ENCODE peak calls at places on chromosomes 3 and 15, in ten cellular contexts. G is AG04450; W is amygdala; M is foreskin fibroblast; N is EL; P is fibroblast of pulmonary artery; J is activated naive CD8-positive, alpha-beta T cell treated with anti-CD3 and anti-CD28 coated beads, Interleukin-2, amount 50 U/mL, for 24 hours; K is DMS 273 treated with DMSO at 0.1 percent for 48 hours; A is NCI-H1105 treated with DMSO at 0.1 percent for 48 hours; Q is coronary artery. Z is an unnamed sample.

GRCh38 chr15:64478863-64479262 is 18.5 kb downstream of the ZNF609 start:
- DNase-seq in G (peak; percentile 52), W (no peak), M (no peak), N (no peak), P (peak; percentile 24), J (no peak), K (no peak), A (no peak), Q (no peak), Z (no peak)

GRCh38 chr3:151538706-151539403 is 78.0 kb upstream of the IGSF10 start:
- DNase-seq in G (no peak), W (no peak), M (peak; percentile 78), N (no peak), P (no peak), J (no peak), K (peak; percentile 97), A (no peak), Q (no peak), Z (no peak)

GRCh38 chr3:133157716-133158115 is 119.5 kb downstream of the TMEM108 start:
- DNase-seq in G (no peak), W (no peak), M (no peak), N (no peak), P (no peak), J (no peak), K (no peak), A (no peak), Q (no peak), Z (no peak)

GRCh38 chr15:90451215-90451850 is 63.3 kb downstream of the IQGAP1 start:
- DNase-seq in G (no peak), W (no peak), M (peak; percentile 86), N (peak; percentile 72), P (no peak), J (no peak), K (peak; percentile 21), A (peak; percentile 17), Q (no peak), Z (no peak)

GRCh38 chr3:182268711-182269110 is 524.6 kb upstream of the ATP11B start:
- DNase-seq in G (no peak), W (no peak), M (no peak), N (no peak), P (no peak), J (no peak), K (no peak), A (no peak), Q (no peak), Z (no peak)

GRCh38 chr3:138474163-138474562 is 39.7 kb downstream of the ESYT3 start:
- DNase-seq in G (no peak), W (no peak), M (no peak), N (no peak), P (no peak), J (no peak), K (no peak), A (peak; percentile 38), Q (no peak), Z (no peak)

GRCh38 chr3:27625848-27626247 is 96.3 kb downstream of the EOMES start:
- DNase-seq in G (no peak), W (no peak), M (peak; percentile 44), N (no peak), P (no peak), J (no peak), K (no peak), A (no peak), Q (peak; percentile 36), Z (no peak)

GRCh38 chr15:79004336-79004735 is 59.5 kb upstream of the CTSH start:
- DNase-seq in G (peak; percentile 56), W (no peak), M (peak; percentile 68), N (peak; percentile 93), P (peak; percentile 64), J (peak; percentile 20), K (no peak), A (no peak), Q (no peak), Z (no peak)

GRCh38 chr3:52072020-52072419 is 15.6 kb upstream of the DUSP7 start:
- DNase-seq in G (no peak), W (no peak), M (no peak), N (no peak), P (no peak), J (no peak), K (no peak), A (no peak), Q (no peak), Z (no peak)

GRCh38 chr15:62165793-62166380 is 802 bp upstream of the C2CD4B start:
- DNase-seq in G (no peak), W (no peak), M (no peak), N (no peak), P (peak; percentile 58), J (no peak), K (no peak), A (no peak), Q (no peak), Z (no peak)

GRCh38 chr15:26967719-26968269 is 3.2 kb upstream of the GABRG3 start:
- DNase-seq in G (no peak), W (peak; percentile 48), M (no peak), N (no peak), P (no peak), J (no peak), K (peak; percentile 18), A (no peak), Q (no peak), Z (no peak)

GRCh38 chr3:65946438-65946837 is 92.3 kb downstream of the MAGI1 start:
- DNase-seq in G (no peak), W (no peak), M (peak; percentile 42), N (no peak), P (peak; percentile 67), J (no peak), K (no peak), A (no peak), Q (no peak), Z (no peak)

GRCh38 chr3:191051037-191051436 is 148.0 kb upstream of the OSTN start:
- DNase-seq in G (no peak), W (no peak), M (peak; percentile 28), N (peak; percentile 33), P (peak; percentile 49), J (no peak), K (no peak), A (peak; percentile 64), Q (no peak), Z (no peak)

GRCh38 chr15:26157081-26157480 is 294.0 kb upstream of the ATP10A start:
- DNase-seq in G (no peak), W (no peak), M (no peak), N (no peak), P (no peak), J (no peak), K (no peak), A (peak; percentile 91), Q (no peak), Z (peak; percentile 22)

GRCh38 chr15:85462029-85462428 is 81.6 kb downstream of the AKAP13 start:
- DNase-seq in G (no peak), W (no peak), M (no peak), N (no peak), P (no peak), J (no peak), K (no peak), A (no peak), Q (no peak), Z (no peak)

GRCh38 chr3:52385157-52385556 is 59.7 kb downstream of the SEMA3G start:
- DNase-seq in G (no peak), W (no peak), M (peak; percentile 59), N (peak; percentile 25), P (peak; percentile 32), J (peak; percentile 36), K (peak; percentile 11), A (no peak), Q (no peak), Z (no peak)